ENCODE peak calls at places on chromosome 4, in seven cellular contexts. R is CD8-positive, alpha-beta T cell; Z is hepatocyte; M is heart left ventricle; I is left ventricle myocardium inferior; U is thoracic aorta; Y is HCT116. B is an unnamed sample. For H3K9me3, the result is how much of the 10 kb centered on the place peaks cover.

GRCh38 chr4:188864741-188865140 is 725.5 kb downstream of the TRIML1 start:
- DNase-seq in M (no peak), Y (no peak), I (no peak), R (no peak), Z (no peak), U (no peak), B (no peak)

GRCh38 chr4:103074598-103075434 is 1.7 kb downstream of the SLC9B2 start:
- DNase-seq in I (no peak), R (no peak), M (no peak), Y (no peak), Z (no peak), U (no peak), B (no peak)

GRCh38 chr4:166065324-166065723 is 192.3 kb downstream of the TLL1 start:
- DNase-seq in I (no peak), Z (no peak), Y (no peak), R (no peak), M (no peak), U (no peak), B (no peak)

GRCh38 chr4:164997324-164997723 is 19.9 kb upstream of the TRIM61 start:
- DNase-seq in R (no peak), I (no peak), M (no peak), Z (no peak), U (no peak), Y (peak), B (no peak)

GRCh38 chr4:121693450-121693849 is 3.3 kb downstream of the ANXA5 start:
- DNase-seq in Z (no peak), U (no peak), R (no peak), M (no peak), I (no peak), Y (no peak), B (no peak)

GRCh38 chr4:101155368-101155767 is 192.0 kb downstream of the PPP3CA start:
- DNase-seq in R (no peak), U (no peak), M (no peak), I (no peak), Y (peak), Z (no peak), B (peak)

GRCh38 chr4:18844726-18845125 is 823.2 kb upstream of the LCORL start:
- DNase-seq in R (no peak), U (no peak), M (no peak), I (no peak), Y (no peak), Z (no peak), B (no peak)

GRCh38 chr4:77931452-77932135 is 69.0 kb downstream of the MRPL1 start:
- DNase-seq in Z (no peak), M (no peak), I (no peak), Y (no peak), R (no peak), U (no peak), B (no peak)

GRCh38 chr4:3291969-3292570 is 751 bp upstream of the RGS12 start:
- DNase-seq in Z (peak), U (no peak), M (peak), Y (peak), I (peak), R (no peak), B (no peak)

GRCh38 chr4:6192245-6192644 is 8.1 kb downstream of the JAKMIP1 start:
- DNase-seq in Z (no peak), M (no peak), U (no peak), R (no peak), Y (no peak), I (no peak), B (no peak)

GRCh38 chr4:77072195-77072753 is 3.5 kb downstream of the CCNI start:
- DNase-seq in Z (peak), I (no peak), U (no peak), M (no peak), Y (no peak), R (peak), B (peak)

GRCh38 chr4:62814510-62815047 is 1594.7 kb downstream of the TECRL start:
- DNase-seq in Z (no peak), U (no peak), M (no peak), I (no peak), Y (no peak), R (no peak), B (no peak)

GRCh38 chr4:163180087-163180486 is 13.4 kb upstream of the NAF1 start:
- DNase-seq in M (no peak), Y (no peak), R (no peak), I (no peak), U (no peak), Z (no peak), B (no peak)

GRCh38 chr4:99847362-99847976 is 30.8 kb downstream of the DAPP1 start:
- DNase-seq in Y (no peak), I (no peak), U (no peak), M (no peak), R (no peak), Z (no peak), B (no peak)

GRCh38 chr4:179867300-179867878 is 2375.8 kb upstream of the TENM3 start:
- DNase-seq in I (no peak), R (peak), Z (peak), M (no peak), U (no peak), Y (peak), B (no peak)

GRCh38 chr4:52574036-52574435 is 85.1 kb downstream of the USP46 start:
- DNase-seq in U (no peak), R (no peak), M (no peak), Z (no peak), Y (no peak), I (no peak), B (no peak)

GRCh38 chr4:46975841-46976551 is 17.4 kb downstream of the GABRA4 start:
- DNase-seq in M (no peak), Z (no peak), I (no peak), Y (no peak), R (no peak), U (no peak), B (no peak)

GRCh38 chr4:141329174-141329569 is 108.5 kb downstream of the ZNF330 start:
- DNase-seq in U (no peak), Z (no peak), I (no peak), M (no peak), Y (no peak), R (no peak), B (no peak)
- H3K9me3 ChIP-seq in U (under half), Z (under half), I (under half), M (under half), Y (under half), R (under half), B (under half)

DNA sequence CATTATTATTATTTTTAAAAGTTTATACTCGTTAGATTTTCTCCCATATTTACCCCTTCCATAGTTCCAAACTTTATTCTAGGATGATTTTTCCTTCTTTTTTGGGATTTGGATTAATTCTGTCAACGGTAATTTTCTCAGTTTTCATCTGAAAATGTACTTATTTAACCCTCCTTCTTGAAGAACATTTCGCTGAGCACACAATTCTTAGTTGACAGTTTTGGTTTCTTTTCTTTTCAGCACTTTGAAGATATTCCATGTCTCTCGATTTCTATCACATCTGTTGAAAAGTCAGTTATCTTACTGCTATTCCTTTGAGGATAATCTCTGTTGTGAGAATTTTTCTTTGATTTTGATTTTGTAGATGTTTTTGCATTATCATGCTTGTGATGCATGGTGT is 85.2 kb downstream of the SCLT1 start:
- DNase-seq in M (no peak), Y (no peak), U (no peak), I (no peak), R (no peak), Z (no peak), B (no peak)
- H3K9me3 ChIP-seq in M (under half), Y (under half), U (under half), I (half or more), R (under half), Z (under half), B (under half)

GRCh38 chr4:766152-766515 is 59.8 kb downstream of the CPLX1 start:
- DNase-seq in R (no peak), U (no peak), Z (peak), I (no peak), M (peak), Y (no peak), B (no peak)
- H3K9me3 ChIP-seq in R (under half), U (half or more), Z (under half), I (under half), M (under half), Y (under half), B (under half)

DNA sequence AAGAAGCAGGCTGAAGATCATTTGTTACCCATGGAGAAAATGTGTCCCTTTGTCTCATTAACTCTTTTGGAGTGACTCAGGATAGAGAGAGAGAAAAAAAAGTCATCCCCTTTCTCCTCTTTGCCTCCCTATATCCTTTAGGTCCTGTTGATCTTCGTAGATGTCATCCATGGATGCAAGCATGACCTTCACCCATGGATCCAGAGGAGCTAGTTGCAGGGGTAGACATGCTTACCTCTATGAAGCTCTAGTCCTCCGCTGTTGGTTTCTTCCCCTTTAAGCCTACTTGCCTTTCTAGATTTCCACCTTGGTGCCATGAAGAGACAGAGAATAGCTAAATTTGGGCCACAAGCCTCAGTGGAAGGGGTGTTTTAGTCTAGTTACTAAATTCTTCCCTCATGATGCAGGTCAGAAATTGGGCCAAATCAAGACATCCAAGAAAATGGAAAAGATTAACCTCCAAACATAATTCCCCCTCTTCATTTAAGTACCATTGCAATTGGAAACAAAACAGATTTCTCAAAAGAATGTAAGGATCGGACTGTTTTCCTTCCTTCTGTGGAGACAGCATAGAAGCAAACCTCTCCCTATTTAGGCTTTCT is 178.4 kb downstream of the TECRL start:
- DNase-seq in U (no peak), R (no peak), I (no peak), Y (peak), Z (no peak), M (no peak), B (no peak)
- H3K9me3 ChIP-seq in U (under half), R (under half), I (half or more), Y (under half), Z (under half), M (half or more), B (under half)

B was measured in keratinocyte.